ENCODE peak calls at places on chromosome 4, in six cellular contexts. J, K, D, S, W and R are unnamed samples.

GRCh38 chr4:98658287-98659105 is at the start of gene TSPAN5:
- DNase-seq in J (no peak), K (peak; percentile 95), D (peak; percentile 12), S (peak; percentile 77), W (peak; percentile 64), R (no peak)

GRCh38 chr4:13905543-13905942 is 278.0 kb upstream of the BOD1L1 start:
- DNase-seq in J (no peak), K (no peak), D (no peak), S (no peak), W (no peak), R (no peak)

GRCh38 chr4:41132055-41132683 is 82.2 kb downstream of the APBB2 start:
- DNase-seq in J (no peak), K (no peak), D (peak; percentile 94), S (no peak), W (no peak), R (no peak)

GRCh38 chr4:26163425-26164362 is 157.1 kb upstream of the RBPJ start:
- DNase-seq in J (no peak), K (no peak), D (no peak), S (no peak), W (no peak), R (no peak)

GRCh38 chr4:87511500-87511899 is 17.7 kb downstream of the SPARCL1 start:
- DNase-seq in J (no peak), K (no peak), D (no peak), S (no peak), W (no peak), R (no peak)

GRCh38 chr4:41111796-41112195 is 102.5 kb downstream of the APBB2 start:
- DNase-seq in J (no peak), K (no peak), D (no peak), S (no peak), W (no peak), R (no peak)

GRCh38 chr4:16505726-16506125 is 279.5 kb upstream of the TAPT1 start:
- DNase-seq in J (peak; percentile 27), K (peak; percentile 9), D (no peak), S (no peak), W (no peak), R (no peak)

GRCh38 chr4:65399131-65399530 is 271.2 kb downstream of the EPHA5 start:
- DNase-seq in J (no peak), K (peak; percentile 0), D (no peak), S (no peak), W (no peak), R (no peak)

GRCh38 chr4:89661490-89661889 is 175.5 kb downstream of the SNCA start:
- DNase-seq in J (no peak), K (no peak), D (no peak), S (no peak), W (no peak), R (no peak)

GRCh38 chr4:98448923-98449322 is 187.7 kb downstream of the RAP1GDS1 start:
- DNase-seq in J (no peak), K (no peak), D (no peak), S (no peak), W (no peak), R (no peak)

GRCh38 chr4:98612318-98613250 is 45.8 kb downstream of the TSPAN5 start:
- DNase-seq in J (no peak), K (no peak), D (no peak), S (no peak), W (no peak), R (no peak)

GRCh38 chr4:87633239-87633638 is 16.8 kb upstream of the DMP1 start:
- DNase-seq in J (no peak), K (peak; percentile 24), D (no peak), S (no peak), W (no peak), R (no peak)

GRCh38 chr4:120163895-120164294 is 97.2 kb upstream of the MAD2L1 start:
- DNase-seq in J (no peak), K (no peak), D (no peak), S (no peak), W (no peak), R (no peak)

GRCh38 chr4:15077969-15078368 is 75.7 kb downstream of the CPEB2 start:
- DNase-seq in J (no peak), K (no peak), D (peak; percentile 15), S (no peak), W (no peak), R (no peak)

GRCh38 chr4:53908661-53909078 is 155.7 kb downstream of the CHIC2 start:
- DNase-seq in J (no peak), K (peak; percentile 58), D (peak; percentile 83), S (peak; percentile 56), W (peak; percentile 62), R (peak; percentile 61)

GRCh38 chr4:66750273-66750672 is 795.0 kb downstream of the CENPC start:
- DNase-seq in J (no peak), K (no peak), D (no peak), S (no peak), W (no peak), R (no peak)

GRCh38 chr4:102217775-102218174 is 127.5 kb downstream of the SLC39A8 start:
- DNase-seq in J (no peak), K (no peak), D (no peak), S (no peak), W (no peak), R (no peak)

GRCh38 chr4:70994387-70995099 is 1.1 kb downstream of the DCK start:
- DNase-seq in J (no peak), K (no peak), D (no peak), S (no peak), W (no peak), R (no peak)

GRCh38 chr4:152448038-152448437 is 87.9 kb downstream of the FBXW7 start:
- DNase-seq in J (no peak), K (no peak), D (no peak), S (no peak), W (no peak), R (no peak)

GRCh38 chr4:25608644-25609043 is 47.0 kb upstream of the SLC34A2 start:
- DNase-seq in J (no peak), K (no peak), D (no peak), S (no peak), W (no peak), R (no peak)

GRCh38 chr4:153579872-153580271 is 104.2 kb upstream of the TLR2 start:
- DNase-seq in J (no peak), K (no peak), D (no peak), S (no peak), W (no peak), R (no peak)

GRCh38 chr4:41709844-41710481 is 38.6 kb downstream of the PHOX2B start:
- DNase-seq in J (no peak), K (no peak), D (no peak), S (no peak), W (no peak), R (no peak)

GRCh38 chr4:127828121-127828520 is 46.0 kb downstream of the HSPA4L start:
- DNase-seq in J (no peak), K (no peak), D (no peak), S (no peak), W (no peak), R (no peak)

GRCh38 chr4:26248647-26249046 is 72.2 kb upstream of the RBPJ start:
- DNase-seq in J (no peak), K (peak; percentile 46), D (no peak), S (no peak), W (no peak), R (no peak)

GRCh38 chr4:52028970-52029369 is 8.8 kb upstream of the LRRC66 start:
- DNase-seq in J (no peak), K (no peak), D (no peak), S (no peak), W (no peak), R (no peak)
- TF ChIP-seq SIN3A in J (no peak), K (no peak), D (no peak), S (no peak), W (no peak), R (no peak)

DNA sequence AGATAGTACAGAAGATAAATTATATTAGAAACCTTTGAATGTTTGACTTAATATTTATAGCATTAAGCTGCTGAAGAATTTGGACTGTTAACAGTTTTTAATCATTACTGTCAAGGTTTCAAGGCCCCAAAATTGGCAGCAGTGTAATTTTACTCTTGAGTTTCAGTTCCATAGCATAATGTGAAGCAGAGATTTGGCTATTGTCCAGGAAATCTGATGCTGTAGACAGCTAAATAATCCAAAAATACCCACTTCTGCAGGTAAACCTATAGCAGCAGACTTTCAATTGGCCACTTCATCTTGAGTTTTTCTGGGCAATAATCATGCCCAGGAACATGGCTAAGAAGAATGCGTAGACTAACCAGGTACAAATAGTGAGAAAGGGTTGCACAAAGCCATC is 85.0 kb downstream of the RCHY1 start:
- DNase-seq in J (no peak), K (no peak), D (no peak), S (no peak), W (no peak), R (no peak)
- TF ChIP-seq SIN3A in J (no peak), K (no peak), D (no peak), S (no peak), W (no peak), R (no peak)

DNA sequence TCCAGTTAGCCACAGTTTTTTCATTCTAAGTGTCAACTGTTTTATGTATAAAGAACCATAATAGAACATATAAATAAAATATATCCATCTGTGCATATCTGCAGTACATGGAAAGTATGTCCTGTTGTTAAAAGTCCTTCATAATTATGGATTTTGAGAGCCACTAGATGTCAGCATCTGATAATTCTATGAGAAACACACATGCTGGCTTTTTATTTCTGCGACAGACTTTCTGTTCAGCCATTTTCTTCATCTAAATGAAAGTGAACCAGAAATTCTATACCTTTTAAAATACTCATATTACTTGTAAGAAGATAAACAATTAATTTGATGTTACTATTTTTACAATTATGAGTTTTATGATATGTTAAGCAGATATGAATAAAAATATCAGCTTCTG is 251.4 kb downstream of the GPM6A start:
- DNase-seq in J (no peak), K (peak; percentile 7), D (no peak), S (no peak), W (peak; percentile 32), R (peak; percentile 5)
- TF ChIP-seq SIN3A in J (no peak), K (no peak), D (no peak), S (no peak), W (no peak), R (no peak)

GRCh38 chr4:7411896-7412585 is 22.7 kb downstream of the PSAPL1 start:
- DNase-seq in J (no peak), K (peak; percentile 52), D (no peak), S (no peak), W (no peak), R (no peak)
- TF ChIP-seq SIN3A in J (no peak), K (no peak), D (no peak), S (no peak), W (no peak), R (no peak)

GRCh38 chr4:28469886-28470285 is 1609.2 kb downstream of the STIM2 start:
- DNase-seq in J (no peak), K (no peak), D (no peak), S (no peak), W (no peak), R (no peak)
- TF ChIP-seq SIN3A in J (no peak), K (no peak), D (no peak), S (no peak), W (no peak), R (no peak)

GRCh38 chr4:68175562-68176155 is 46.0 kb upstream of the TMPRSS11F start:
- DNase-seq in J (no peak), K (peak; percentile 49), D (peak; percentile 44), S (peak; percentile 52), W (peak; percentile 54), R (peak; percentile 25)

GRCh38 chr4:68176904-68177303 is 47.2 kb upstream of the TMPRSS11F start:
- DNase-seq in J (no peak), K (no peak), D (no peak), S (no peak), W (no peak), R (no peak)

GRCh38 chr4:68182382-68182820 is 52.7 kb upstream of the TMPRSS11F start:
- DNase-seq in J (no peak), K (no peak), D (no peak), S (no peak), W (no peak), R (no peak)

GRCh38 chr4:68180858-68181531 is 51.3 kb upstream of the TMPRSS11F start:
- DNase-seq in J (no peak), K (no peak), D (no peak), S (no peak), W (no peak), R (no peak)

GRCh38 chr4:68176500-68176899 is 46.8 kb upstream of the TMPRSS11F start:
- DNase-seq in J (no peak), K (no peak), D (no peak), S (no peak), W (no peak), R (no peak)
- TF ChIP-seq SIN3A in J (no peak), K (no peak), D (no peak), S (no peak), W (no peak), R (no peak)